ENCODE peak calls at places on chromosome 3, in four cellular contexts. One of them, this sample, is unnamed.

GRCh38 chr3:172153335-172153861 is 114.0 kb downstream of the FNDC3B start:
- DNase-seq in stimulated activated CD8-positive, alpha-beta memory T cell treated with anti-CD3 and anti-CD28 coated beads, Interleukin-15, amount 100 ng/mL, for 24 hours: no peak
- DNase-seq in ELF-1: peak
- DNase-seq in activated naive CD4-positive, alpha-beta T cell treated with anti-CD3 and anti-CD28 coated beads for 36 hours: peak
- DNase-seq in this sample: peak

GRCh38 chr3:174352227-174352626 is 506.9 kb upstream of the NAALADL2 start:
- DNase-seq in stimulated activated CD8-positive, alpha-beta memory T cell treated with anti-CD3 and anti-CD28 coated beads, Interleukin-15, amount 100 ng/mL, for 24 hours: no peak
- DNase-seq in ELF-1: no peak
- DNase-seq in activated naive CD4-positive, alpha-beta T cell treated with anti-CD3 and anti-CD28 coated beads for 36 hours: no peak
- DNase-seq in this sample: no peak

GRCh38 chr3:134232146-134232545 is 18.5 kb downstream of the RYK start:
- DNase-seq in stimulated activated CD8-positive, alpha-beta memory T cell treated with anti-CD3 and anti-CD28 coated beads, Interleukin-15, amount 100 ng/mL, for 24 hours: no peak
- DNase-seq in ELF-1: no peak
- DNase-seq in activated naive CD4-positive, alpha-beta T cell treated with anti-CD3 and anti-CD28 coated beads for 36 hours: peak
- DNase-seq in this sample: peak

GRCh38 chr3:126130981-126131750 is 47.2 kb upstream of the SLC41A3 start:
- DNase-seq in stimulated activated CD8-positive, alpha-beta memory T cell treated with anti-CD3 and anti-CD28 coated beads, Interleukin-15, amount 100 ng/mL, for 24 hours: no peak
- DNase-seq in ELF-1: no peak
- DNase-seq in activated naive CD4-positive, alpha-beta T cell treated with anti-CD3 and anti-CD28 coated beads for 36 hours: no peak
- DNase-seq in this sample: no peak

GRCh38 chr3:63343674-63344073 is 65.6 kb downstream of the SYNPR start:
- DNase-seq in stimulated activated CD8-positive, alpha-beta memory T cell treated with anti-CD3 and anti-CD28 coated beads, Interleukin-15, amount 100 ng/mL, for 24 hours: no peak
- DNase-seq in ELF-1: peak
- DNase-seq in activated naive CD4-positive, alpha-beta T cell treated with anti-CD3 and anti-CD28 coated beads for 36 hours: peak
- DNase-seq in this sample: peak

GRCh38 chr3:54374214-54374855 is 252.0 kb downstream of the CACNA2D3 start:
- DNase-seq in stimulated activated CD8-positive, alpha-beta memory T cell treated with anti-CD3 and anti-CD28 coated beads, Interleukin-15, amount 100 ng/mL, for 24 hours: no peak
- DNase-seq in ELF-1: peak
- DNase-seq in activated naive CD4-positive, alpha-beta T cell treated with anti-CD3 and anti-CD28 coated beads for 36 hours: peak
- DNase-seq in this sample: no peak

GRCh38 chr3:87132801-87133200 is 94.3 kb upstream of the CHMP2B start:
- DNase-seq in stimulated activated CD8-positive, alpha-beta memory T cell treated with anti-CD3 and anti-CD28 coated beads, Interleukin-15, amount 100 ng/mL, for 24 hours: no peak
- DNase-seq in ELF-1: no peak
- DNase-seq in activated naive CD4-positive, alpha-beta T cell treated with anti-CD3 and anti-CD28 coated beads for 36 hours: no peak
- DNase-seq in this sample: no peak

GRCh38 chr3:174397848-174398247 is 461.3 kb upstream of the NAALADL2 start:
- DNase-seq in stimulated activated CD8-positive, alpha-beta memory T cell treated with anti-CD3 and anti-CD28 coated beads, Interleukin-15, amount 100 ng/mL, for 24 hours: no peak
- DNase-seq in ELF-1: no peak
- DNase-seq in activated naive CD4-positive, alpha-beta T cell treated with anti-CD3 and anti-CD28 coated beads for 36 hours: no peak
- DNase-seq in this sample: peak

GRCh38 chr3:15875016-15875689 is 77.4 kb upstream of the ANKRD28 start:
- DNase-seq in stimulated activated CD8-positive, alpha-beta memory T cell treated with anti-CD3 and anti-CD28 coated beads, Interleukin-15, amount 100 ng/mL, for 24 hours: no peak
- DNase-seq in ELF-1: no peak
- DNase-seq in activated naive CD4-positive, alpha-beta T cell treated with anti-CD3 and anti-CD28 coated beads for 36 hours: no peak
- DNase-seq in this sample: peak

GRCh38 chr3:157493627-157494550 is 9.3 kb downstream of the VEPH1 start:
- DNase-seq in stimulated activated CD8-positive, alpha-beta memory T cell treated with anti-CD3 and anti-CD28 coated beads, Interleukin-15, amount 100 ng/mL, for 24 hours: no peak
- DNase-seq in ELF-1: no peak
- DNase-seq in activated naive CD4-positive, alpha-beta T cell treated with anti-CD3 and anti-CD28 coated beads for 36 hours: no peak
- DNase-seq in this sample: peak

GRCh38 chr3:100968908-100969556 is 24.2 kb downstream of the ABI3BP start:
- DNase-seq in stimulated activated CD8-positive, alpha-beta memory T cell treated with anti-CD3 and anti-CD28 coated beads, Interleukin-15, amount 100 ng/mL, for 24 hours: no peak
- DNase-seq in ELF-1: no peak
- DNase-seq in activated naive CD4-positive, alpha-beta T cell treated with anti-CD3 and anti-CD28 coated beads for 36 hours: no peak
- DNase-seq in this sample: no peak

GRCh38 chr3:39013289-39013688 is 38.5 kb downstream of the SCN11A start:
- DNase-seq in stimulated activated CD8-positive, alpha-beta memory T cell treated with anti-CD3 and anti-CD28 coated beads, Interleukin-15, amount 100 ng/mL, for 24 hours: no peak
- DNase-seq in ELF-1: peak
- DNase-seq in activated naive CD4-positive, alpha-beta T cell treated with anti-CD3 and anti-CD28 coated beads for 36 hours: no peak
- DNase-seq in this sample: no peak

GRCh38 chr3:154904328-154904727 is 175.8 kb upstream of the MME start:
- DNase-seq in stimulated activated CD8-positive, alpha-beta memory T cell treated with anti-CD3 and anti-CD28 coated beads, Interleukin-15, amount 100 ng/mL, for 24 hours: no peak
- DNase-seq in ELF-1: peak
- DNase-seq in activated naive CD4-positive, alpha-beta T cell treated with anti-CD3 and anti-CD28 coated beads for 36 hours: no peak
- DNase-seq in this sample: no peak

GRCh38 chr3:196634224-196634623 is 5.3 kb upstream of the NRROS start:
- DNase-seq in stimulated activated CD8-positive, alpha-beta memory T cell treated with anti-CD3 and anti-CD28 coated beads, Interleukin-15, amount 100 ng/mL, for 24 hours: no peak
- DNase-seq in ELF-1: no peak
- DNase-seq in activated naive CD4-positive, alpha-beta T cell treated with anti-CD3 and anti-CD28 coated beads for 36 hours: no peak
- DNase-seq in this sample: no peak

GRCh38 chr3:16374047-16375019 is 109.3 kb downstream of the OXNAD1 start:
- DNase-seq in stimulated activated CD8-positive, alpha-beta memory T cell treated with anti-CD3 and anti-CD28 coated beads, Interleukin-15, amount 100 ng/mL, for 24 hours: no peak
- DNase-seq in ELF-1: no peak
- DNase-seq in activated naive CD4-positive, alpha-beta T cell treated with anti-CD3 and anti-CD28 coated beads for 36 hours: peak
- DNase-seq in this sample: no peak

GRCh38 chr3:25911525-25912295 is 121.8 kb downstream of the OXSM start:
- DNase-seq in stimulated activated CD8-positive, alpha-beta memory T cell treated with anti-CD3 and anti-CD28 coated beads, Interleukin-15, amount 100 ng/mL, for 24 hours: no peak
- DNase-seq in ELF-1: no peak
- DNase-seq in activated naive CD4-positive, alpha-beta T cell treated with anti-CD3 and anti-CD28 coated beads for 36 hours: no peak
- DNase-seq in this sample: no peak

GRCh38 chr3:197880361-197881339 is 69.3 kb upstream of the RPL35A start:
- DNase-seq in stimulated activated CD8-positive, alpha-beta memory T cell treated with anti-CD3 and anti-CD28 coated beads, Interleukin-15, amount 100 ng/mL, for 24 hours: no peak
- DNase-seq in ELF-1: no peak
- DNase-seq in activated naive CD4-positive, alpha-beta T cell treated with anti-CD3 and anti-CD28 coated beads for 36 hours: no peak
- DNase-seq in this sample: no peak

GRCh38 chr3:48928679-48929078 is 10.0 kb downstream of the ARIH2 start:
- DNase-seq in stimulated activated CD8-positive, alpha-beta memory T cell treated with anti-CD3 and anti-CD28 coated beads, Interleukin-15, amount 100 ng/mL, for 24 hours: no peak
- DNase-seq in ELF-1: no peak
- DNase-seq in activated naive CD4-positive, alpha-beta T cell treated with anti-CD3 and anti-CD28 coated beads for 36 hours: no peak
- DNase-seq in this sample: no peak

GRCh38 chr3:9349321-9350117 is 13.3 kb upstream of the THUMPD3 start:
- DNase-seq in stimulated activated CD8-positive, alpha-beta memory T cell treated with anti-CD3 and anti-CD28 coated beads, Interleukin-15, amount 100 ng/mL, for 24 hours: no peak
- DNase-seq in ELF-1: no peak
- DNase-seq in activated naive CD4-positive, alpha-beta T cell treated with anti-CD3 and anti-CD28 coated beads for 36 hours: no peak
- DNase-seq in this sample: peak

GRCh38 chr3:195897853-195898415 is 10.4 kb downstream of the TNK2 start:
- DNase-seq in stimulated activated CD8-positive, alpha-beta memory T cell treated with anti-CD3 and anti-CD28 coated beads, Interleukin-15, amount 100 ng/mL, for 24 hours: no peak
- DNase-seq in ELF-1: peak
- DNase-seq in activated naive CD4-positive, alpha-beta T cell treated with anti-CD3 and anti-CD28 coated beads for 36 hours: no peak
- DNase-seq in this sample: no peak

GRCh38 chr3:194296448-194296831 is 54.7 kb downstream of the CPN2 start:
- DNase-seq in stimulated activated CD8-positive, alpha-beta memory T cell treated with anti-CD3 and anti-CD28 coated beads, Interleukin-15, amount 100 ng/mL, for 24 hours: no peak
- DNase-seq in ELF-1: peak
- DNase-seq in activated naive CD4-positive, alpha-beta T cell treated with anti-CD3 and anti-CD28 coated beads for 36 hours: no peak
- DNase-seq in this sample: peak

GRCh38 chr3:69326821-69327433 is 59.0 kb downstream of the FRMD4B start:
- DNase-seq in stimulated activated CD8-positive, alpha-beta memory T cell treated with anti-CD3 and anti-CD28 coated beads, Interleukin-15, amount 100 ng/mL, for 24 hours: no peak
- DNase-seq in ELF-1: no peak
- DNase-seq in activated naive CD4-positive, alpha-beta T cell treated with anti-CD3 and anti-CD28 coated beads for 36 hours: peak
- DNase-seq in this sample: no peak

GRCh38 chr3:177463863-177464262 is 266.6 kb upstream of the TBL1XR1 start:
- DNase-seq in stimulated activated CD8-positive, alpha-beta memory T cell treated with anti-CD3 and anti-CD28 coated beads, Interleukin-15, amount 100 ng/mL, for 24 hours: no peak
- DNase-seq in ELF-1: no peak
- DNase-seq in activated naive CD4-positive, alpha-beta T cell treated with anti-CD3 and anti-CD28 coated beads for 36 hours: no peak
- DNase-seq in this sample: peak

GRCh38 chr3:24583004-24583403 is 88.4 kb upstream of the THRB start:
- DNase-seq in stimulated activated CD8-positive, alpha-beta memory T cell treated with anti-CD3 and anti-CD28 coated beads, Interleukin-15, amount 100 ng/mL, for 24 hours: no peak
- DNase-seq in ELF-1: no peak
- DNase-seq in activated naive CD4-positive, alpha-beta T cell treated with anti-CD3 and anti-CD28 coated beads for 36 hours: no peak
- DNase-seq in this sample: no peak

GRCh38 chr3:151816091-151816604 is 2.2 kb downstream of the AADAC start:
- DNase-seq in stimulated activated CD8-positive, alpha-beta memory T cell treated with anti-CD3 and anti-CD28 coated beads, Interleukin-15, amount 100 ng/mL, for 24 hours: no peak
- DNase-seq in ELF-1: peak
- DNase-seq in activated naive CD4-positive, alpha-beta T cell treated with anti-CD3 and anti-CD28 coated beads for 36 hours: no peak
- DNase-seq in this sample: peak

GRCh38 chr3:160929595-160929994 is 173.6 kb downstream of the PPM1L start:
- DNase-seq in stimulated activated CD8-positive, alpha-beta memory T cell treated with anti-CD3 and anti-CD28 coated beads, Interleukin-15, amount 100 ng/mL, for 24 hours: no peak
- DNase-seq in ELF-1: peak
- DNase-seq in activated naive CD4-positive, alpha-beta T cell treated with anti-CD3 and anti-CD28 coated beads for 36 hours: no peak
- DNase-seq in this sample: no peak

GRCh38 chr3:187385296-187385695 is 17.1 kb downstream of the RTP4 start:
- DNase-seq in stimulated activated CD8-positive, alpha-beta memory T cell treated with anti-CD3 and anti-CD28 coated beads, Interleukin-15, amount 100 ng/mL, for 24 hours: no peak
- DNase-seq in ELF-1: no peak
- DNase-seq in activated naive CD4-positive, alpha-beta T cell treated with anti-CD3 and anti-CD28 coated beads for 36 hours: no peak
- DNase-seq in this sample: no peak